ENCODE peak calls at places on chromosomes 5 and 9, in seven cellular contexts. N, E, M, D, T, A and Y are unnamed samples.

GRCh38 chr5:172093965-172094364 is 87.5 kb upstream of the FBXW11 start:
- DNase-seq in N (peak; percentile 69), E (no peak), M (no peak), D (no peak), T (no peak), A (no peak), Y (no peak)

GRCh38 chr9:111955048-111955447 is 58.4 kb downstream of the UGCG start:
- DNase-seq in N (no peak), E (no peak), M (no peak), D (peak; percentile 94), T (no peak), A (no peak), Y (no peak)

GRCh38 chr5:56327810-56328209 is 94.7 kb upstream of the ANKRD55 start:
- DNase-seq in N (no peak), E (no peak), M (no peak), D (no peak), T (no peak), A (no peak), Y (no peak)

GRCh38 chr9:107732781-107733529 is 243.4 kb upstream of the KLF4 start:
- DNase-seq in N (no peak), E (peak; percentile 86), M (no peak), D (no peak), T (no peak), A (no peak), Y (no peak)

GRCh38 chr5:168891175-168891812 is 312.1 kb upstream of the PANK3 start:
- DNase-seq in N (no peak), E (no peak), M (no peak), D (no peak), T (no peak), A (no peak), Y (no peak)

GRCh38 chr9:127970401-127971313 is 10.1 kb downstream of the EEIG1 start:
- DNase-seq in N (no peak), E (no peak), M (no peak), D (peak; percentile 74), T (peak; percentile 93), A (no peak), Y (no peak)

GRCh38 chr9:38375572-38375963 is 16.9 kb upstream of the ALDH1B1 start:
- DNase-seq in N (no peak), E (no peak), M (no peak), D (no peak), T (no peak), A (no peak), Y (no peak)

GRCh38 chr9:34927061-34927460 is 31.0 kb upstream of the PHF24 start:
- DNase-seq in N (no peak), E (no peak), M (no peak), D (no peak), T (no peak), A (no peak), Y (no peak)